ENCODE peak calls at places on chromosomes 6 and 20, in six cellular contexts. U is mesenchymal stem cell, Q is body of pancreas, R is IMR-90, D is mesendoderm, L is MM.1S. G is an unnamed sample.

GRCh38 chr6:5878792-5879191 is 127.9 kb downstream of the NRN1 start:
- DNase-seq in U (no peak), Q (no peak), R (no peak), D (no peak), L (peak; percentile 81), G (no peak)

GRCh38 chr6:87393026-87393622 is 14.6 kb upstream of the CFAP206 start:
- DNase-seq in U (peak; percentile 73), Q (peak; percentile 46), R (peak; percentile 70), D (peak; percentile 65), L (peak; percentile 71), G (peak; percentile 24)

GRCh38 chr6:81749704-81750103 is 2.8 kb downstream of the TENT5A start:
- DNase-seq in U (peak; percentile 38), Q (no peak), R (no peak), D (no peak), L (no peak), G (no peak)

GRCh38 chr6:13615802-13616140 is 636 bp downstream of the NOL7 start:
- DNase-seq in U (peak; percentile 63), Q (peak; percentile 57), R (peak; percentile 35), D (peak; percentile 53), L (peak; percentile 25), G (peak; percentile 19)

GRCh38 chr20:36827541-36828279 is 48.2 kb upstream of the TLDC2 start:
- DNase-seq in U (no peak), Q (no peak), R (no peak), D (no peak), L (peak; percentile 85), G (no peak)

GRCh38 chr6:10425973-10426780 is 11.3 kb upstream of the TFAP2A start:
- DNase-seq in U (peak; percentile 52), Q (peak; percentile 57), R (no peak), D (peak; percentile 84), L (peak; percentile 71), G (no peak)

GRCh38 chr6:47042238-47042843 is at the start of gene ADGRF1:
- DNase-seq in U (no peak), Q (peak; percentile 49), R (no peak), D (no peak), L (no peak), G (no peak)

GRCh38 chr6:126826315-126826714 is 292.2 kb upstream of the RSPO3 start:
- DNase-seq in U (no peak), Q (no peak), R (peak; percentile 28), D (no peak), L (no peak), G (no peak)

GRCh38 chr20:47318027-47318595 is 38.4 kb downstream of the ZMYND8 start:
- DNase-seq in U (peak; percentile 83), Q (no peak), R (peak; percentile 65), D (peak; percentile 76), L (no peak), G (no peak)

GRCh38 chr20:24462461-24463010 is 6.9 kb upstream of the SYNDIG1 start:
- DNase-seq in U (no peak), Q (no peak), R (no peak), D (no peak), L (peak; percentile 92), G (no peak)

GRCh38 chr20:46572181-46572580 is 21.7 kb upstream of the OCSTAMP start:
- DNase-seq in U (no peak), Q (peak; percentile 66), R (no peak), D (no peak), L (no peak), G (no peak)

GRCh38 chr6:128350416-128351254 is 169.8 kb downstream of the PTPRK start:
- DNase-seq in U (peak; percentile 52), Q (no peak), R (peak; percentile 49), D (no peak), L (no peak), G (no peak)

GRCh38 chr20:41376349-41376748 is 9.7 kb upstream of the EMILIN3 start:
- DNase-seq in U (no peak), Q (no peak), R (no peak), D (no peak), L (no peak), G (no peak)

GRCh38 chr6:106631356-106631755 is 2.0 kb downstream of the QRSL1 start:
- DNase-seq in U (no peak), Q (peak; percentile 14), R (peak; percentile 13), D (no peak), L (no peak), G (no peak)

GRCh38 chr6:161406633-161407032 is 132.8 kb upstream of the AGPAT4 start:
- DNase-seq in U (peak; percentile 76), Q (no peak), R (peak; percentile 88), D (no peak), L (no peak), G (no peak)

GRCh38 chr20:62025394-62025793 is 40.3 kb downstream of the TAF4 start:
- DNase-seq in U (peak; percentile 8), Q (no peak), R (no peak), D (no peak), L (no peak), G (no peak)

GRCh38 chr6:119160911-119161310 is 82.4 kb upstream of the FAM184A start:
- DNase-seq in U (no peak), Q (no peak), R (no peak), D (no peak), L (no peak), G (no peak)

GRCh38 chr6:119166024-119166782 is 87.7 kb upstream of the FAM184A start:
- DNase-seq in U (no peak), Q (no peak), R (no peak), D (no peak), L (no peak), G (no peak)

GRCh38 chr6:119161450-119161849 is 83.0 kb upstream of the FAM184A start:
- DNase-seq in U (no peak), Q (no peak), R (no peak), D (peak; percentile 36), L (no peak), G (no peak)

GRCh38 chr6:119163006-119163405 is 84.5 kb upstream of the FAM184A start:
- DNase-seq in U (no peak), Q (no peak), R (no peak), D (no peak), L (no peak), G (no peak)

GRCh38 chr6:119162134-119162761 is 83.8 kb upstream of the FAM184A start:
- DNase-seq in U (no peak), Q (no peak), R (no peak), D (no peak), L (no peak), G (no peak)
- H3K4me3 ChIP-seq in U (no peak overlapping the region), Q (no peak overlapping the region), R (no peak overlapping the region), D (no peak overlapping the region), L (no peak overlapping the region), G (no peak overlapping the region)

GRCh38 chr20:388034-388994 is 7.8 kb downstream of the TRIB3 start:
- DNase-seq in U (no peak), Q (no peak), R (no peak), D (no peak), L (no peak), G (no peak)
- H3K4me1 ChIP-seq in U (peaks cover 5% of the 10 kb centered on the region), Q (peaks cover 22% of the 10 kb centered on the region), R (no peaks in the 10 kb centered on the region), D (peaks cover 3% of the 10 kb centered on the region), L (no peaks in the 10 kb centered on the region), G (no peaks in the 10 kb centered on the region)

DNA sequence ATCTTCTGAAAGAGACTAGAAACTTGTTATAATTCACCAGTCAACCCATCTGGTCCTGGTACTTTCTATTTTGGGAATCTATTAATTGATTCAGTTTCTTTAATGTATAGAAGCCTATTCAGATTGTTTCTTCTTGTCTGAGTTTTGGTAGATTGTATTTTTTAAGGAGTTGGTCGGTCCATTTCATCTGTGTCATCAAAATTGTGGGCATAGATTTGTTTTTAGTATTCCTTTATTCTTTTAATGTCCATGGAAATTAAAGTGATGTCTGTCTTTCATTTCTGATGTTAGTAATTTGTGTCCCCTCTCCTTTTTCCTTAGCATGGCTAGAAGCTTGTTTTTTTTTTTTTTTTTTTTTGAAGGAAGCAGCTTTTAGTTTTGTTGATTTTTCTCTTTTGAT is 15.2 kb downstream of the STXBP5 start:
- DNase-seq in U (no peak), Q (no peak), R (no peak), D (no peak), L (no peak), G (no peak)
- H3K4me3 ChIP-seq in U (no peak overlapping the region), Q (no peak overlapping the region), R (no peak overlapping the region), D (no peak overlapping the region), L (no peak overlapping the region), G (no peak overlapping the region)

GRCh38 chr6:163340201-163340887 is 74.2 kb upstream of the QKI start:
- DNase-seq in U (no peak), Q (no peak), R (no peak), D (no peak), L (no peak), G (no peak)

GRCh38 chr6:163337958-163338357 is 76.6 kb upstream of the QKI start:
- DNase-seq in U (no peak), Q (no peak), R (no peak), D (no peak), L (no peak), G (no peak)

GRCh38 chr6:163336961-163337360 is 77.6 kb upstream of the QKI start:
- DNase-seq in U (no peak), Q (no peak), R (no peak), D (no peak), L (no peak), G (no peak)

GRCh38 chr6:163339466-163339865 is 75.1 kb upstream of the QKI start:
- DNase-seq in U (no peak), Q (no peak), R (no peak), D (no peak), L (no peak), G (no peak)

GRCh38 chr6:163338671-163339405 is 75.7 kb upstream of the QKI start:
- DNase-seq in U (peak; percentile 82), Q (no peak), R (peak; percentile 56), D (no peak), L (no peak), G (no peak)
- H3K4me1 ChIP-seq in U (peaks cover 4% of the 10 kb centered on the region), Q (no peaks in the 10 kb centered on the region), R (no peaks in the 10 kb centered on the region), D (peaks cover 3% of the 10 kb centered on the region), L (no peaks in the 10 kb centered on the region), G (peaks cover 2% of the 10 kb centered on the region)

GRCh38 chr20:10264166-10264558 is 45.5 kb downstream of the SNAP25 start:
- DNase-seq in U (peak; percentile 27), Q (no peak), R (no peak), D (no peak), L (no peak), G (no peak)

GRCh38 chr20:10259166-10259565 is 40.5 kb downstream of the SNAP25 start:
- DNase-seq in U (no peak), Q (no peak), R (no peak), D (no peak), L (no peak), G (no peak)

GRCh38 chr20:10263385-10264165 is 44.9 kb downstream of the SNAP25 start:
- DNase-seq in U (peak; percentile 57), Q (no peak), R (peak; percentile 4), D (no peak), L (no peak), G (no peak)

GRCh38 chr20:10261702-10262101 is 43.1 kb downstream of the SNAP25 start:
- DNase-seq in U (no peak), Q (no peak), R (no peak), D (no peak), L (no peak), G (no peak)

DNA sequence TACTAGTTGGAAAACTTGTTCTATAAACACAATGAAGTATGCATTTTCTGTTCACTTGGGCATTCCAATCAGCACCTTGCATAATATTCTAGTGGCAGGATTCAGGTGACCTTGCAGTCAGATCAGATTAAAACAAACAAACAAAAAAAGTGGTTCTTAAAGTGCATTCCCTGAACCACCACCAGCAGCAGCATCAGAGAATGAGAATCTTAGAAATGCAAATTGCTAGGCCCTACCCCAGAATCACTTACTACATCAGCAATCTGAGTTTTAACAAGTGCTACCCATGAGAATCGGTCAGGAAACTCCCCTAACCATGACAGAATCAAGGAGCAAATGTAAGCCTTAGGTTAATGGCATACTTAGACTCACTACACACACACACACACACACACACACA is 41.7 kb downstream of the SNAP25 start:
- DNase-seq in U (no peak), Q (no peak), R (no peak), D (no peak), L (no peak), G (no peak)
- H3K4me3 ChIP-seq in U (no peak overlapping the region), Q (no peak overlapping the region), R (no peak overlapping the region), D (no peak overlapping the region), L (no peak overlapping the region), G (no peak overlapping the region)

GRCh38 chr6:53347921-53348435 is 772 bp downstream of the ELOVL5 start:
- DNase-seq in U (peak; percentile 84), Q (peak; percentile 60), R (peak; percentile 52), D (peak; percentile 83), L (no peak), G (peak; percentile 46)
- H3K4me1 ChIP-seq in U (peaks cover 3% of the 10 kb centered on the region), Q (peaks cover 3% of the 10 kb centered on the region), R (peaks cover 1% of the 10 kb centered on the region), D (peaks cover 2% of the 10 kb centered on the region), L (peaks cover 15% of the 10 kb centered on the region), G (peaks cover 22% of the 10 kb centered on the region)